ENCODE peak calls at places on chromosomes 2 and 18, in eight cellular contexts. Z, M, V, D, U, H, K and C are unnamed samples.

GRCh38 chr2:119694994-119695521 is 16.1 kb downstream of the TMEM177 start:
- DNase-seq in H (no peak), D (peak; percentile 36), U (peak; percentile 61), K (no peak), M (peak; percentile 45), Z (no peak), V (no peak), C (no peak)

GRCh38 chr2:94876523-94876863 is 5.3 kb downstream of the TEKT4 start:
- DNase-seq in Z (no peak), H (no peak), U (no peak), V (no peak), D (no peak), K (no peak), M (no peak), C (no peak)

GRCh38 chr2:101474752-101475384 is at the start of gene RFX8:
- DNase-seq in H (no peak), D (peak; percentile 94), Z (no peak), U (no peak), V (no peak), K (peak; percentile 4), M (no peak), C (no peak)

GRCh38 chr2:153641046-153641445 is 162.5 kb upstream of the RPRM start:
- DNase-seq in H (no peak), V (no peak), Z (no peak), D (no peak), K (no peak), M (no peak), U (no peak), C (no peak)

GRCh38 chr2:241863021-241863954 is 4.6 kb upstream of the PDCD1 start:
- DNase-seq in V (peak; percentile 81), U (no peak), H (no peak), M (no peak), Z (peak; percentile 61), D (no peak), K (no peak), C (no peak)

GRCh38 chr2:176188218-176188968 is at the start of gene HOXD1:
- DNase-seq in U (peak; percentile 66), D (no peak), K (no peak), M (no peak), Z (peak; percentile 90), H (no peak), V (peak; percentile 60), C (peak; percentile 92)

GRCh38 chr2:151029406-151030157 is 232.1 kb downstream of the RBM43 start:
- DNase-seq in Z (no peak), U (no peak), M (no peak), D (peak; percentile 87), H (no peak), K (no peak), V (no peak), C (no peak)

GRCh38 chr2:105885456-105885855 is 140.7 kb downstream of the NCK2 start:
- DNase-seq in D (no peak), H (no peak), K (no peak), Z (no peak), U (no peak), M (no peak), V (no peak), C (no peak)

GRCh38 chr18:24995056-24995455 is 356.9 kb downstream of the ZNF521 start:
- DNase-seq in Z (no peak), H (no peak), V (no peak), D (peak; percentile 58), U (no peak), M (no peak), K (no peak), C (no peak)

GRCh38 chr2:132599556-132599955 is 70.4 kb downstream of the LYPD1 start:
- DNase-seq in U (no peak), V (no peak), M (no peak), H (no peak), Z (no peak), D (no peak), K (no peak), C (no peak)

GRCh38 chr2:137192366-137193315 is 427.3 kb downstream of the THSD7B start:
- DNase-seq in K (no peak), Z (no peak), M (no peak), H (no peak), D (peak; percentile 48), V (no peak), U (no peak), C (no peak)

GRCh38 chr2:38499921-38500634 is 102.7 kb downstream of the HNRNPLL start:
- DNase-seq in D (no peak), K (no peak), U (no peak), V (no peak), M (no peak), H (no peak), Z (no peak), C (peak; percentile 54)

GRCh38 chr2:76080154-76080553 is 369.4 kb upstream of the GCFC2 start:
- DNase-seq in H (no peak), K (no peak), V (no peak), D (no peak), U (no peak), Z (no peak), M (no peak), C (peak; percentile 29)

GRCh38 chr2:18178736-18179349 is 300.4 kb downstream of the KCNS3 start:
- DNase-seq in U (no peak), Z (no peak), D (peak; percentile 38), M (no peak), K (no peak), H (no peak), V (no peak), C (peak; percentile 76)

GRCh38 chr18:10417191-10417590 is 37.2 kb upstream of the APCDD1 start:
- DNase-seq in D (no peak), U (peak; percentile 14), V (no peak), H (no peak), Z (no peak), M (no peak), K (no peak), C (no peak)

GRCh38 chr2:235754381-235755207 is 260.8 kb downstream of the AGAP1 start:
- DNase-seq in U (no peak), K (no peak), V (no peak), Z (no peak), M (no peak), H (no peak), D (no peak), C (no peak)

GRCh38 chr18:59821983-59822382 is 77.8 kb upstream of the PMAIP1 start:
- DNase-seq in H (no peak), M (no peak), K (no peak), V (no peak), D (peak; percentile 49), Z (no peak), U (no peak), C (no peak)